ENCODE peak calls at places on chromosomes 3 and 15, in eight cellular contexts. B, E, H, X, K, Z, F and L are unnamed samples.

GRCh38 chr3:146817705-146818104 is 212.6 kb upstream of the PLSCR5 start:
- DNase-seq in B (no peak), E (no peak), H (peak; percentile 64), X (peak; percentile 45), K (no peak), Z (peak; percentile 13), F (no peak), L (no peak)

GRCh38 chr3:45426161-45426560 is 37.8 kb downstream of the LARS2 start:
- DNase-seq in B (no peak), E (no peak), H (no peak), X (no peak), K (no peak), Z (no peak), F (no peak), L (no peak)

GRCh38 chr15:75200765-75201608 is 695 bp upstream of the C15orf39 start:
- DNase-seq in B (peak; percentile 74), E (peak; percentile 57), H (no peak), X (peak; percentile 11), K (no peak), Z (peak; percentile 61), F (peak; percentile 84), L (no peak)

GRCh38 chr3:20320489-20320888 is 134.5 kb upstream of the SGO1 start:
- DNase-seq in B (no peak), E (no peak), H (no peak), X (no peak), K (no peak), Z (no peak), F (no peak), L (no peak)

GRCh38 chr3:19270471-19270870 is 122.2 kb downstream of the KCNH8 start:
- DNase-seq in B (no peak), E (no peak), H (no peak), X (no peak), K (no peak), Z (no peak), F (no peak), L (no peak)

GRCh38 chr3:183884097-183884436 is 613 bp downstream of the PARL start:
- DNase-seq in B (no peak), E (no peak), H (no peak), X (no peak), K (no peak), Z (no peak), F (no peak), L (no peak)

GRCh38 chr3:172711457-172711800 is 562 bp upstream of the NCEH1 start:
- DNase-seq in B (no peak), E (no peak), H (no peak), X (no peak), K (no peak), Z (no peak), F (peak; percentile 58), L (peak; percentile 56)

GRCh38 chr3:192570757-192571156 is 156.6 kb downstream of the FGF12 start:
- DNase-seq in B (no peak), E (no peak), H (no peak), X (peak; percentile 25), K (no peak), Z (peak; percentile 14), F (no peak), L (no peak)

GRCh38 chr3:153704115-153704514 is 417.1 kb upstream of the ARHGEF26 start:
- DNase-seq in B (no peak), E (no peak), H (no peak), X (no peak), K (no peak), Z (no peak), F (peak; percentile 7), L (no peak)

GRCh38 chr15:26720546-26720945 is 52.3 kb downstream of the GABRB3 start:
- DNase-seq in B (no peak), E (no peak), H (no peak), X (no peak), K (no peak), Z (no peak), F (no peak), L (no peak)

GRCh38 chr15:89759835-89760234 is 8.8 kb upstream of the MESP1 start:
- DNase-seq in B (no peak), E (no peak), H (no peak), X (no peak), K (no peak), Z (no peak), F (no peak), L (no peak)

GRCh38 chr3:60756231-60756630 is 495.0 kb downstream of the FHIT start:
- DNase-seq in B (no peak), E (no peak), H (no peak), X (peak; percentile 53), K (no peak), Z (peak; percentile 28), F (no peak), L (peak; percentile 32)

GRCh38 chr3:125281411-125281810 is 68.9 kb upstream of the SLC12A8 start:
- DNase-seq in B (no peak), E (no peak), H (no peak), X (peak; percentile 43), K (no peak), Z (no peak), F (no peak), L (no peak)

GRCh38 chr3:154121236-154122095 is at the start of gene ARHGEF26:
- DNase-seq in B (peak; percentile 87), E (peak; percentile 90), H (peak; percentile 6), X (peak; percentile 75), K (peak; percentile 85), Z (peak; percentile 94), F (peak; percentile 97), L (peak; percentile 72)

GRCh38 chr3:16448691-16449090 is 64.8 kb downstream of the RFTN1 start:
- DNase-seq in B (no peak), E (peak; percentile 43), H (peak; percentile 98), X (peak; percentile 99), K (no peak), Z (peak; percentile 89), F (no peak), L (peak; percentile 95)

GRCh38 chr3:29331830-29332637 is 51.2 kb downstream of the RBMS3 start:
- DNase-seq in B (no peak), E (no peak), H (no peak), X (no peak), K (no peak), Z (no peak), F (no peak), L (no peak)

GRCh38 chr3:107825556-107825955 is 265.3 kb downstream of the CD47 start:
- DNase-seq in B (no peak), E (no peak), H (no peak), X (no peak), K (no peak), Z (no peak), F (no peak), L (no peak)

GRCh38 chr15:57662802-57663201 is 43.7 kb upstream of the POLR2M start:
- DNase-seq in B (no peak), E (peak; percentile 47), H (no peak), X (no peak), K (no peak), Z (no peak), F (peak; percentile 31), L (no peak)

GRCh38 chr15:29140475-29141172 is 129.0 kb downstream of the NSMCE3 start:
- DNase-seq in B (peak; percentile 27), E (peak; percentile 29), H (no peak), X (no peak), K (no peak), Z (no peak), F (no peak), L (no peak)

GRCh38 chr3:101333883-101334282 is 13.5 kb upstream of the IMPG2 start:
- DNase-seq in B (no peak), E (no peak), H (no peak), X (no peak), K (no peak), Z (no peak), F (no peak), L (no peak)

GRCh38 chr15:83200589-83200988 is 7.0 kb downstream of the HDGFL3 start:
- DNase-seq in B (no peak), E (no peak), H (no peak), X (peak; percentile 58), K (no peak), Z (no peak), F (no peak), L (no peak)

GRCh38 chr15:31135523-31135922 is 34.0 kb upstream of the TRPM1 start:
- DNase-seq in B (no peak), E (peak; percentile 7), H (no peak), X (no peak), K (no peak), Z (no peak), F (no peak), L (no peak)

GRCh38 chr3:134294302-134294925 is 43.8 kb upstream of the RYK start:
- DNase-seq in B (peak; percentile 88), E (no peak), H (no peak), X (peak; percentile 50), K (no peak), Z (no peak), F (no peak), L (no peak)

GRCh38 chr15:39587910-39588530 is 7.1 kb downstream of the THBS1 start:
- DNase-seq in B (no peak), E (no peak), H (no peak), X (peak; percentile 9), K (no peak), Z (no peak), F (no peak), L (no peak)